ENCODE peak calls at places on chromosomes 11 and 22, in six cellular contexts. L, K, S, A, Q and D are unnamed samples.

GRCh38 chr11:117606807-117607206 is 190.2 kb downstream of the DSCAML1 start:
- DNase-seq in Q (no peak), K (no peak), A (no peak), L (no peak), S (no peak), D (peak; percentile 6)

GRCh38 chr11:1762537-1763302 is 1.0 kb downstream of the CTSD start:
- DNase-seq in K (no peak), L (no peak), S (no peak), Q (peak; percentile 93), A (peak; percentile 83), D (no peak)

GRCh38 chr11:44638032-44638431 is 72.6 kb downstream of the CD82 start:
- DNase-seq in L (no peak), S (peak; percentile 78), A (peak; percentile 39), K (no peak), Q (peak; percentile 24), D (peak; percentile 41)

GRCh38 chr11:87298155-87298554 is 260.4 kb downstream of the TMEM135 start:
- DNase-seq in S (no peak), Q (no peak), A (no peak), L (no peak), K (no peak), D (no peak)

GRCh38 chr22:23300476-23300875 is 120.2 kb downstream of the BCR start:
- DNase-seq in K (no peak), S (no peak), L (no peak), Q (no peak), A (no peak), D (no peak)

GRCh38 chr11:74325649-74326645 is 14.5 kb upstream of the P4HA3 start:
- DNase-seq in A (no peak), S (peak; percentile 93), Q (peak; percentile 91), L (no peak), K (no peak), D (peak; percentile 88)

GRCh38 chr11:44574620-44575287 is 9.3 kb downstream of the CD82 start:
- DNase-seq in A (peak; percentile 16), S (no peak), L (no peak), K (no peak), Q (peak; percentile 53), D (no peak)

GRCh38 chr11:75667831-75668507 is 869 bp downstream of the MAP6 start:
- DNase-seq in K (no peak), A (no peak), Q (peak; percentile 33), L (peak; percentile 81), S (no peak), D (no peak)

GRCh38 chr11:134110252-134110651 is 41.4 kb downstream of the JAM3 start:
- DNase-seq in Q (no peak), K (no peak), S (no peak), A (no peak), L (no peak), D (no peak)

GRCh38 chr11:73889019-73889418 is 12.2 kb downstream of the PAAF1 start:
- DNase-seq in S (no peak), A (no peak), L (no peak), K (no peak), Q (no peak), D (no peak)

GRCh38 chr11:126640186-126640585 is 284.7 kb downstream of the ST3GAL4 start:
- DNase-seq in A (no peak), S (no peak), Q (no peak), K (no peak), L (no peak), D (no peak)

DNA sequence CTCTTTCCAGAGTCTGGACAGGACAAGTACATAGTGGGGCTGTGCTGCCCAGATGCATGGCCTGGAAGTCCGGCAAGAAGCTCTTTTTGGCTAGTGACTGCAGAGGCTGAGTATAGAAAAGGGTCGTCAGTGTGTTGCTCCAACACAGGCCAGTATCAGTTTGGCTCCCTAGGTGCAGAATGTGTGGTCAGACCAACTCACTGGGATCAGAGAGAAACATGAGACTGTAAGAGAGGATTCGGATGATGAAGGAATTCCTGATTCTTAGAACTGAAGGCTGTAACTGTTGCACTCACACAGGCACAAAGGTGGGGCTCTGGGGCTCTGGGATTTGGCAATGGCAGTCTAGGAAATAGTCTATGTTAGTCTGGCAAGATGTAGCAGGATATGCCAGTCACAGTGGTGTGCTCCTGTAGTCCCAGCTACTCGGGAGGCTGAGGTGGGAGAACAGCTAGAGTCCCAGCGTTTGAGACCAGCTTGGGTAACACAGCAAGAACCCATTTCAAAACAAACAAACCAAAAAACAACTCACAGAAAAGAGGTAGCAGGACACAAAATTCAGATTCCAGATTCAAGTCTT is 11.1 kb upstream of the UPB1 start:
- DNase-seq in Q (no peak), A (no peak), S (no peak), K (no peak), L (no peak), D (no peak)
- H3K4me1 ChIP-seq in Q (no peaks in the 10 kb centered on the region), A (peaks cover 55% of the 10 kb centered on the region), S (peaks cover 9% of the 10 kb centered on the region), K (peaks cover 8% of the 10 kb centered on the region), L (peaks cover 3% of the 10 kb centered on the region), D (peaks cover 9% of the 10 kb centered on the region)

GRCh38 chr11:116073854-116074837 is 569.9 kb upstream of the CADM1 start:
- DNase-seq in Q (no peak), K (no peak), S (no peak), L (no peak), A (no peak), D (no peak)
- TF ChIP-seq POLR2AphosphoS5 in Q (no peak), K (no peak), S (no peak), L (no peak), A (no peak), D (no peak)

GRCh38 chr11:119676461-119677020 is 52.5 kb downstream of the NECTIN1 start:
- DNase-seq in Q (no peak), S (no peak), K (no peak), A (no peak), L (no peak), D (no peak)

GRCh38 chr11:119671048-119671447 is 58.0 kb downstream of the NECTIN1 start:
- DNase-seq in S (no peak), K (no peak), L (no peak), A (no peak), Q (peak; percentile 48), D (no peak)

GRCh38 chr11:119671561-119672015 is 57.4 kb downstream of the NECTIN1 start:
- DNase-seq in L (no peak), S (no peak), Q (no peak), A (no peak), K (no peak), D (no peak)

GRCh38 chr11:119672597-119672996 is 56.4 kb downstream of the NECTIN1 start:
- DNase-seq in A (no peak), Q (no peak), S (no peak), K (no peak), L (no peak), D (no peak)

DNA sequence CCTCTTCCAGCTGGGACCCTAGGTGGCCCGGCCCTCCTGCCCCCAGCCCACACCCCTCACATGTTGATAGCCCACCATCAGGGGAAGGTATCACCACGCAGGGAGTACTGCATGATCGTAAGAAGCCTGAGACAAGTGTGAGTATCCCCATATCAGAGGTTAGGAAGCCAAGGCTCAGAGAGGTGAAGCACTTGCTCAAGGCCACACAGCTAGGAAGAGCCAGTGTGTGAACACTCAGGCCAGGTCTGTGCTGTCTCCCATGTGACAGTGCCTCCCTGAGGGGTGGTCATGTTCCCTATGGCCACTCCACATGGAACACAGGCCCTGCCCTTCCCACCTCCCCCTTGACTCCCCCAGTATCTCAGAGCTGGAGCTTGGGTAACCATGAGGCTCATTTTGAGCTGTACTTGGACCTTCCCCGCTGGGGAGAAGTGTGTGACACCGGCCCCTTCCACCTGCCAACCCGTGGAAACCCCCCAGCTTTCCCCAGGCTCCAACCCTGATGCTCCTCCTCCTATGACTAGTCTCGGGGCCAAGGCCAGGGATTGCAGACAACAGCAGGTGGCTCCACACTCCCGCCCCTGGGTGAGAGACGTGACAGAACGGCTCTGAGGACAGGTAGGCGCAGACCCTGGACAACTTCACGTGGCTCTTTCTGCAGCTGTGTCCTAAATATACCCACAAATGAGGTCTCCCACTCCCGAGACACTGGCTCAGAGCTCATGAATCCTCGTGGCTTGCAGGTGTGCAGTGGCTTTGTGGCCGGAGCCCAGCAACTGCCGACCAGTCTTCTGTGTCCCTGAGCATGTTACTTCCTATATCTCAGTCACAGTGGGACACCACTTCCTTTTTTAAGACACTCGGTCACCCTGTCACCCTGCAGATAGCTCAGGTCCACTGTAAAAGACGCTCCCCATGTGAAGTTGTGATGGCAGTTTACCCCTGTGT is 55.3 kb downstream of the NECTIN1 start:
- DNase-seq in A (peak; percentile 84), Q (peak; percentile 30), L (no peak), S (no peak), K (no peak), D (no peak)
- H3K27ac ChIP-seq in A (peak overlapping the region; percentile 49), Q (no peak overlapping the region), L (no peak overlapping the region), S (no peak overlapping the region), K (no peak overlapping the region), D (no peak overlapping the region)

GRCh38 chr11:20024172-20024935 is 135.9 kb downstream of the DBX1 start:
- DNase-seq in L (no peak), K (no peak), S (no peak), A (no peak), Q (no peak), D (no peak)
- H3K4me1 ChIP-seq in L (peaks cover 78% of the 10 kb centered on the region), K (peaks cover 7% of the 10 kb centered on the region), S (peaks cover 17% of the 10 kb centered on the region), A (no peaks in the 10 kb centered on the region), Q (peaks cover 9% of the 10 kb centered on the region), D (peaks cover 11% of the 10 kb centered on the region)

GRCh38 chr22:44179196-44179988 is 1.3 kb upstream of the PARVG start:
- DNase-seq in S (no peak), Q (no peak), K (no peak), A (no peak), L (no peak), D (no peak)
- TF ChIP-seq POLR2AphosphoS5 in S (no peak), Q (no peak), K (no peak), A (no peak), L (no peak), D (no peak)

GRCh38 chr22:40410272-40410671 is 39.9 kb downstream of the SGSM3 start:
- DNase-seq in K (no peak), L (no peak), Q (peak; percentile 52), A (no peak), S (no peak), D (peak; percentile 60)
- H3K27ac ChIP-seq in K (no peak overlapping the region), L (no peak overlapping the region), Q (peak overlapping the region; percentile 60), A (peak overlapping the region; percentile 54), S (no peak overlapping the region), D (no peak overlapping the region)

GRCh38 chr11:111571829-111572501 is 30.3 kb upstream of the SIK2 start:
- DNase-seq in K (no peak), L (no peak), S (no peak), Q (no peak), A (no peak), D (no peak)
- H3K4me1 ChIP-seq in K (peaks cover 10% of the 10 kb centered on the region), L (peaks cover 8% of the 10 kb centered on the region), S (peaks cover 16% of the 10 kb centered on the region), Q (peaks cover 31% of the 10 kb centered on the region), A (peaks cover 4% of the 10 kb centered on the region), D (peaks cover 22% of the 10 kb centered on the region)